ENCODE peak calls at places on chromosomes 3 and 15, in five cellular contexts. One of them, this sample, is unnamed.

GRCh38 chr15:101064795-101065569 is 145.8 kb downstream of the LRRK1 start:
- DNase-seq in HCT116: no peak
- DNase-seq in IMR-90: no peak
- DNase-seq in A549: no peak
- DNase-seq in K562: no peak
- DNase-seq in this sample: no peak

GRCh38 chr3:65712156-65712555 is 326.6 kb downstream of the MAGI1 start:
- DNase-seq in HCT116: no peak
- DNase-seq in IMR-90: peak
- DNase-seq in A549: no peak
- DNase-seq in K562: no peak
- DNase-seq in this sample: no peak

GRCh38 chr3:112860898-112861297 is 14.2 kb upstream of the CD200R1L start:
- DNase-seq in HCT116: no peak
- DNase-seq in IMR-90: no peak
- DNase-seq in A549: no peak
- DNase-seq in K562: no peak
- DNase-seq in this sample: no peak

GRCh38 chr3:112647122-112647521 is 6.2 kb upstream of the CCDC80 start:
- DNase-seq in HCT116: no peak
- DNase-seq in IMR-90: peak
- DNase-seq in A549: peak
- DNase-seq in K562: no peak
- DNase-seq in this sample: no peak

GRCh38 chr3:13600950-13601691 is 52.2 kb downstream of the FBLN2 start:
- DNase-seq in HCT116: peak
- DNase-seq in IMR-90: peak
- DNase-seq in A549: peak
- DNase-seq in K562: no peak
- DNase-seq in this sample: no peak

GRCh38 chr3:157201648-157202278 is 41.8 kb upstream of the CCNL1 start:
- DNase-seq in HCT116: peak
- DNase-seq in IMR-90: peak
- DNase-seq in A549: peak
- DNase-seq in K562: peak
- DNase-seq in this sample: no peak

GRCh38 chr3:134231131-134231530 is 19.5 kb downstream of the RYK start:
- DNase-seq in HCT116: no peak
- DNase-seq in IMR-90: no peak
- DNase-seq in A549: no peak
- DNase-seq in K562: peak
- DNase-seq in this sample: no peak

GRCh38 chr3:134709563-134710312 is 58.9 kb upstream of the KY start:
- DNase-seq in HCT116: no peak
- DNase-seq in IMR-90: no peak
- DNase-seq in A549: no peak
- DNase-seq in K562: no peak
- DNase-seq in this sample: no peak

GRCh38 chr15:88400591-88400990 is 66.6 kb downstream of the MRPL46 start:
- DNase-seq in HCT116: no peak
- DNase-seq in IMR-90: no peak
- DNase-seq in A549: no peak
- DNase-seq in K562: no peak
- DNase-seq in this sample: no peak

GRCh38 chr15:99708563-99708962 is 24.7 kb downstream of the LYSMD4 start:
- DNase-seq in HCT116: peak
- DNase-seq in IMR-90: peak
- DNase-seq in A549: peak
- DNase-seq in K562: peak
- DNase-seq in this sample: no peak

GRCh38 chr3:123390865-123391613 is 57.9 kb downstream of the ADCY5 start:
- DNase-seq in HCT116: no peak
- DNase-seq in IMR-90: no peak
- DNase-seq in A549: no peak
- DNase-seq in K562: no peak
- DNase-seq in this sample: no peak

GRCh38 chr3:185365281-185366211 is 2.6 kb downstream of the MAP3K13 start:
- DNase-seq in HCT116: no peak
- DNase-seq in IMR-90: no peak
- DNase-seq in A549: no peak
- DNase-seq in K562: no peak
- DNase-seq in this sample: no peak

GRCh38 chr3:65168547-65168946 is 480.7 kb upstream of the ADAMTS9 start:
- DNase-seq in HCT116: no peak
- DNase-seq in IMR-90: no peak
- DNase-seq in A549: no peak
- DNase-seq in K562: no peak
- DNase-seq in this sample: no peak

GRCh38 chr3:34206996-34207395 is 408.6 kb downstream of the PDCD6IP start:
- DNase-seq in HCT116: no peak
- DNase-seq in IMR-90: peak
- DNase-seq in A549: no peak
- DNase-seq in K562: no peak
- DNase-seq in this sample: no peak

GRCh38 chr15:90873488-90873997 is 5.2 kb downstream of the FURIN start:
- DNase-seq in HCT116: no peak
- DNase-seq in IMR-90: no peak
- DNase-seq in A549: no peak
- DNase-seq in K562: no peak
- DNase-seq in this sample: no peak

GRCh38 chr3:139935071-139935865 is at the start of gene CLSTN2:
- DNase-seq in HCT116: no peak
- DNase-seq in IMR-90: no peak
- DNase-seq in A549: peak
- DNase-seq in K562: no peak
- DNase-seq in this sample: no peak

GRCh38 chr3:183895296-183895695 is 10.6 kb upstream of the PARL start:
- DNase-seq in HCT116: peak
- DNase-seq in IMR-90: peak
- DNase-seq in A549: peak
- DNase-seq in K562: peak
- DNase-seq in this sample: no peak

GRCh38 chr3:173396191-173397041 is 1.1 kb upstream of the NLGN1 start:
- DNase-seq in HCT116: no peak
- DNase-seq in IMR-90: no peak
- DNase-seq in A549: no peak
- DNase-seq in K562: no peak
- DNase-seq in this sample: peak

GRCh38 chr3:159917141-159917540 is 71.5 kb upstream of the IL12A start:
- DNase-seq in HCT116: no peak
- DNase-seq in IMR-90: no peak
- DNase-seq in A549: no peak
- DNase-seq in K562: no peak
- DNase-seq in this sample: no peak

GRCh38 chr3:87691109-87691508 is 367.7 kb downstream of the CGGBP1 start:
- DNase-seq in HCT116: no peak
- DNase-seq in IMR-90: no peak
- DNase-seq in A549: no peak
- DNase-seq in K562: no peak
- DNase-seq in this sample: no peak

GRCh38 chr3:88408935-88409334 is 259.2 kb downstream of the C3orf38 start:
- DNase-seq in HCT116: no peak
- DNase-seq in IMR-90: no peak
- DNase-seq in A549: no peak
- DNase-seq in K562: no peak
- DNase-seq in this sample: no peak

GRCh38 chr3:66270726-66271125 is 49.9 kb downstream of the SLC25A26 start:
- DNase-seq in HCT116: no peak
- DNase-seq in IMR-90: peak
- DNase-seq in A549: no peak
- DNase-seq in K562: no peak
- DNase-seq in this sample: no peak

GRCh38 chr3:159082514-159082913 is 280.7 kb downstream of the MFSD1 start:
- DNase-seq in HCT116: no peak
- DNase-seq in IMR-90: peak
- DNase-seq in A549: no peak
- DNase-seq in K562: no peak
- DNase-seq in this sample: no peak

GRCh38 chr3:14929310-14930070 is 17.9 kb upstream of the NR2C2 start:
- DNase-seq in HCT116: no peak
- DNase-seq in IMR-90: no peak
- DNase-seq in A549: no peak
- DNase-seq in K562: no peak
- DNase-seq in this sample: no peak

GRCh38 chr3:134291300-134292254 is 40.9 kb upstream of the RYK start:
- DNase-seq in HCT116: no peak
- DNase-seq in IMR-90: peak
- DNase-seq in A549: no peak
- DNase-seq in K562: no peak
- DNase-seq in this sample: peak

GRCh38 chr3:171551296-171551695 is 91.1 kb upstream of the TNIK start:
- DNase-seq in HCT116: no peak
- DNase-seq in IMR-90: no peak
- DNase-seq in A549: no peak
- DNase-seq in K562: no peak
- DNase-seq in this sample: no peak

GRCh38 chr15:70703483-70703882 is 59.9 kb downstream of the UACA start:
- DNase-seq in HCT116: no peak
- DNase-seq in IMR-90: no peak
- DNase-seq in A549: no peak
- DNase-seq in K562: no peak
- DNase-seq in this sample: no peak

GRCh38 chr3:196569003-196569516 is 600 bp downstream of the FBXO45 start:
- DNase-seq in HCT116: no peak
- DNase-seq in IMR-90: peak
- DNase-seq in A549: peak
- DNase-seq in K562: peak
- DNase-seq in this sample: peak

GRCh38 chr3:5841609-5842008 is 654.1 kb downstream of the EDEM1 start:
- DNase-seq in HCT116: no peak
- DNase-seq in IMR-90: no peak
- DNase-seq in A549: no peak
- DNase-seq in K562: no peak
- DNase-seq in this sample: no peak

GRCh38 chr15:96418146-96418545 is 87.6 kb downstream of the NR2F2 start:
- DNase-seq in HCT116: no peak
- DNase-seq in IMR-90: no peak
- DNase-seq in A549: no peak
- DNase-seq in K562: no peak
- DNase-seq in this sample: no peak

GRCh38 chr3:12465826-12466225 is 18.5 kb upstream of the TSEN2 start:
- DNase-seq in HCT116: no peak
- DNase-seq in IMR-90: no peak
- DNase-seq in A549: no peak
- DNase-seq in K562: no peak
- DNase-seq in this sample: no peak

GRCh38 chr15:99019558-99020540 is 12.3 kb upstream of the PGPEP1L start:
- DNase-seq in HCT116: no peak
- DNase-seq in IMR-90: peak
- DNase-seq in A549: no peak
- DNase-seq in K562: no peak
- DNase-seq in this sample: no peak

GRCh38 chr15:97585408-97585807 is 375.1 kb upstream of the ARRDC4 start:
- DNase-seq in HCT116: no peak
- DNase-seq in IMR-90: no peak
- DNase-seq in A549: no peak
- DNase-seq in K562: no peak
- DNase-seq in this sample: no peak

GRCh38 chr3:50415066-50415465 is 55.7 kb upstream of the TMEM115 start:
- DNase-seq in HCT116: no peak
- DNase-seq in IMR-90: no peak
- DNase-seq in A549: no peak
- DNase-seq in K562: no peak
- DNase-seq in this sample: no peak

GRCh38 chr3:144843099-144843498 is 871.5 kb downstream of the DIPK2A start:
- DNase-seq in HCT116: peak
- DNase-seq in IMR-90: no peak
- DNase-seq in A549: no peak
- DNase-seq in K562: no peak
- DNase-seq in this sample: no peak

GRCh38 chr3:134326760-134327593 is 47.3 kb downstream of the AMOTL2 start:
- DNase-seq in HCT116: no peak
- DNase-seq in IMR-90: peak
- DNase-seq in A549: no peak
- DNase-seq in K562: no peak
- DNase-seq in this sample: no peak

GRCh38 chr3:61537366-61537765 is 24.0 kb upstream of the PTPRG start:
- DNase-seq in HCT116: no peak
- DNase-seq in IMR-90: no peak
- DNase-seq in A549: no peak
- DNase-seq in K562: no peak
- DNase-seq in this sample: no peak

DNA sequence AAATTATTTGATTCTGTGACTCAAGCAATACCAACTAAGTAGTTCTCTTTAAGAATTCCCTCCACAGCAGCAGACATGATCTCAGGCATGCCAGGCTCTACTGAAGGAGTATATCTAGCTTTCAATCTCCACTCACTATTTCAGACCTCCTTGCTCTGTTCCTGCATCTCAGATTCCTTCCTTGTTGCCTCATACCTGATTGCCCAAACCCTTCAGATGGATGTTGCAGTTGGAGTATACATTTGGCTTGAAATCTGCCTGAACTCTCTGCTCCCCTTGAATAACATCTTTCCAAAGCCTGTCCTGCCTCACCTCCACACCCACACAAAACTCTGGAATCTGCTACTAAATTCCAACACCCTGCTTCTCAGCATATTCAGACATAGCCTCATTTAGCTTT is 19.8 kb upstream of the TM4SF4 start:
- DNase-seq in HCT116: no peak
- DNase-seq in IMR-90: peak
- DNase-seq in A549: no peak
- DNase-seq in K562: no peak
- DNase-seq in this sample: no peak
- TF ChIP-seq CEBPB in HCT116: no peak
- TF ChIP-seq CEBPB in IMR-90: peak
- TF ChIP-seq CEBPB in A549: no peak
- TF ChIP-seq CEBPB in K562: no peak
- TF ChIP-seq CEBPB in this sample: no peak

GRCh38 chr15:76071816-76072215 is 12.0 kb downstream of the TMEM266 start:
- DNase-seq in HCT116: no peak
- DNase-seq in IMR-90: no peak
- DNase-seq in A549: no peak
- DNase-seq in K562: no peak
- DNase-seq in this sample: no peak
- TF ChIP-seq CEBPB in HCT116: no peak
- TF ChIP-seq CEBPB in IMR-90: no peak
- TF ChIP-seq CEBPB in A549: no peak
- TF ChIP-seq CEBPB in K562: no peak
- TF ChIP-seq CEBPB in this sample: no peak

GRCh38 chr3:127206611-127207516 is 13.9 kb downstream of the PRR23E start:
- DNase-seq in HCT116: no peak
- DNase-seq in IMR-90: no peak
- DNase-seq in A549: no peak
- DNase-seq in K562: no peak
- DNase-seq in this sample: no peak
- TF ChIP-seq CEBPB in HCT116: no peak
- TF ChIP-seq CEBPB in IMR-90: no peak
- TF ChIP-seq CEBPB in A549: no peak
- TF ChIP-seq CEBPB in K562: no peak
- TF ChIP-seq CEBPB in this sample: no peak

DNA sequence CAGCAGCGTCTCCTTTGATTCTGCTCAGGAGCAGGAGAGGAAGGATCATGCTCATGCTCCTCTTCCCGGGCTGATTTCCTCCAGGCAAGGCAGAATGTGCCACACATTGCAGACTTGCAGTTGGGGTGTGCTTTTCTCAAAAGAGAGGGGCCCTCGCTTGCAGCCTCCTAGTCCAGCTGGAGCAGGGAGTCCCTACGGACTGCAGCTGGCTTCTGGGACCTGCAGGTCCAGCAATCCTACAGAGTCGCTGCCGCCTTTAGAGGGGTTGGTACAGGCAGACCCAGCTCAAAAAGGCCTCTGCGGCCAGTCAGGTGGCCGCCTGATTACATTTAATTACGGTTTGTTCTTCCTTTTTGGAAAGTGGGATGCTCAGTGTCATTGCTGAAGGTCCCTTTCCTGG is 173.9 kb downstream of the NSMCE3 start:
- DNase-seq in HCT116: no peak
- DNase-seq in IMR-90: no peak
- DNase-seq in A549: no peak
- DNase-seq in K562: no peak
- DNase-seq in this sample: no peak
- TF ChIP-seq CEBPB in HCT116: no peak
- TF ChIP-seq CEBPB in IMR-90: no peak
- TF ChIP-seq CEBPB in A549: no peak
- TF ChIP-seq CEBPB in K562: no peak
- TF ChIP-seq CEBPB in this sample: no peak